ENCODE peak calls at places on chromosomes 4 and X, in four cellular contexts. D, S, B and Y are unnamed samples.

GRCh38 chrX:19682712-19683331 is 167.5 kb upstream of the MAP3K15 start:
- DNase-seq in D (no peak), S (peak), B (peak), Y (peak)

GRCh38 chr4:37822220-37822619 is 4.3 kb upstream of the PGM2 start:
- DNase-seq in D (no peak), S (no peak), B (no peak), Y (no peak)

GRCh38 chrX:16187024-16187698 is 19.9 kb downstream of the MAGEB17 start:
- DNase-seq in D (no peak), S (no peak), B (peak), Y (no peak)

GRCh38 chr4:158131037-158131436 is 41.8 kb downstream of the GASK1B start:
- DNase-seq in D (no peak), S (no peak), B (no peak), Y (no peak)

GRCh38 chrX:123731258-123731986 is 1.4 kb downstream of the THOC2 start:
- DNase-seq in D (no peak), S (no peak), B (peak), Y (no peak)

GRCh38 chr4:163165217-163166017 is 1.3 kb downstream of the NAF1 start:
- DNase-seq in D (no peak), S (no peak), B (peak), Y (no peak)

GRCh38 chrX:153416781-153417180 is 5.5 kb downstream of the ZFP92 start:
- DNase-seq in D (no peak), S (no peak), B (no peak), Y (no peak)

GRCh38 chr4:148649669-148650331 is 207.6 kb upstream of the NR3C2 start:
- DNase-seq in D (no peak), S (no peak), B (no peak), Y (no peak)

GRCh38 chr4:82517043-82517442 is 44.7 kb downstream of the TMEM150C start:
- DNase-seq in D (no peak), S (no peak), B (peak), Y (no peak)

GRCh38 chr4:62014982-62015739 is 815.0 kb downstream of the ADGRL3 start:
- DNase-seq in D (no peak), S (no peak), B (no peak), Y (no peak)

GRCh38 chrX:7109838-7110793 is 37.4 kb upstream of the STS start:
- DNase-seq in D (no peak), S (no peak), B (no peak), Y (no peak)

GRCh38 chrX:17860179-17860780 is 818 bp downstream of the RAI2 start:
- DNase-seq in D (no peak), S (no peak), B (peak), Y (no peak)

GRCh38 chrX:155215443-155216178 is 649 bp upstream of the VBP1 start:
- DNase-seq in D (no peak), S (no peak), B (no peak), Y (no peak)

GRCh38 chr4:22238742-22239141 is 277.1 kb downstream of the ADGRA3 start:
- DNase-seq in D (no peak), S (peak), B (no peak), Y (no peak)

GRCh38 chr4:144658908-144659307 is 13.0 kb downstream of the HHIP start:
- DNase-seq in D (no peak), S (no peak), B (no peak), Y (no peak)

GRCh38 chr4:153471691-153472080 is 5.5 kb downstream of the TMEM131L start:
- DNase-seq in D (no peak), S (no peak), B (no peak), Y (no peak)

GRCh38 chrX:67780694-67781109 is 236.9 kb downstream of the AR start:
- DNase-seq in D (no peak), S (no peak), B (peak), Y (no peak)

GRCh38 chr4:36081185-36081584 is 163.1 kb downstream of the ARAP2 start:
- DNase-seq in D (no peak), S (no peak), B (no peak), Y (no peak)

GRCh38 chrX:10158279-10158939 is 1.6 kb downstream of the CLCN4 start:
- DNase-seq in D (no peak), S (peak), B (peak), Y (peak)

GRCh38 chrX:47456080-47456479 is 26.9 kb downstream of the ZNF41 start:
- DNase-seq in D (no peak), S (no peak), B (no peak), Y (no peak)

GRCh38 chr4:106529348-106530033 is 160.9 kb upstream of the GIMD1 start:
- DNase-seq in D (no peak), S (no peak), B (no peak), Y (no peak)

GRCh38 chrX:77085372-77085771 is 361.8 kb upstream of the FGF16 start:
- DNase-seq in D (no peak), S (no peak), B (no peak), Y (no peak)

GRCh38 chr4:36341936-36342335 is 60.5 kb downstream of the DTHD1 start:
- DNase-seq in D (no peak), S (no peak), B (no peak), Y (no peak)

GRCh38 chr4:138111462-138112000 is 130.6 kb downstream of the SLC7A11 start:
- DNase-seq in D (peak), S (peak), B (peak), Y (no peak)

GRCh38 chr4:138908134-138908533 is 107.4 kb upstream of the NOCT start:
- DNase-seq in D (no peak), S (no peak), B (no peak), Y (no peak)

GRCh38 chr4:182089326-182089725 is 153.9 kb upstream of the TENM3 start:
- DNase-seq in D (no peak), S (no peak), B (no peak), Y (no peak)

GRCh38 chr4:180953572-180953971 is 1289.6 kb upstream of the TENM3 start:
- DNase-seq in D (no peak), S (peak), B (no peak), Y (no peak)

GRCh38 chr4:68907788-68908700 is 43.6 kb downstream of the UGT2A3 start:
- DNase-seq in D (no peak), S (no peak), B (no peak), Y (no peak)

GRCh38 chr4:68905598-68906237 is 45.9 kb downstream of the UGT2A3 start:
- DNase-seq in D (no peak), S (peak), B (no peak), Y (peak)

GRCh38 chr4:68907230-68907629 is 44.4 kb downstream of the UGT2A3 start:
- DNase-seq in D (no peak), S (no peak), B (no peak), Y (no peak)

GRCh38 chr4:68906238-68907137 is 45.1 kb downstream of the UGT2A3 start:
- DNase-seq in D (no peak), S (peak), B (no peak), Y (peak)

GRCh38 chr4:68904786-68905185 is 46.8 kb downstream of the UGT2A3 start:
- DNase-seq in D (no peak), S (peak), B (no peak), Y (no peak)
- H2BK12ac ChIP-seq in D (peak), S (no peak), B (no peak), Y (no peak)

DNA sequence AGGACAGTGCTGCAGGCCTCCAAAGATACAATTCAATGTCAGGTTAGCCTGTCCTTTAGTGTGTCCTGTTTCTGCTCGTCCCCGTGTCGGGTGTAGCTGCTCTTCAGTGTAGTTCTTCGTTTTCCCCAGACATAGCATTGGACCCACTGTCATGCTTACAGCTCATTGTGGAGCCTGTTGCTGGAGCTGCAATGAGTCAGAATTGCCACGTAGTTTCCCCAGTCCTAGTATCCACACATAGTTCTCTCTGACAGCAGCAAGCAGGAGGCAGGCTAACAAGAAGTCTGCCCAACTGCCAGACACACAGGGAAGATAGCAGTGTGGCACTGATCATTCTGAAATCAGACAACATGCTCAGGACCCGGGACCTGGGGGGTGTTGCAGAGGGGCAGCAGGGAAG is 49.2 kb downstream of the MOSPD2 start:
- DNase-seq in D (no peak), S (no peak), B (peak), Y (no peak)
- H2BK15ac ChIP-seq in D (no peak), S (no peak), B (no peak), Y (no peak)

GRCh38 chrX:49878834-49879655 is at the start of gene USP27X:
- DNase-seq in D (peak), S (peak), B (peak), Y (peak)
- H3K9ac ChIP-seq in D (no peak), S (peak), B (peak), Y (peak)

DNA sequence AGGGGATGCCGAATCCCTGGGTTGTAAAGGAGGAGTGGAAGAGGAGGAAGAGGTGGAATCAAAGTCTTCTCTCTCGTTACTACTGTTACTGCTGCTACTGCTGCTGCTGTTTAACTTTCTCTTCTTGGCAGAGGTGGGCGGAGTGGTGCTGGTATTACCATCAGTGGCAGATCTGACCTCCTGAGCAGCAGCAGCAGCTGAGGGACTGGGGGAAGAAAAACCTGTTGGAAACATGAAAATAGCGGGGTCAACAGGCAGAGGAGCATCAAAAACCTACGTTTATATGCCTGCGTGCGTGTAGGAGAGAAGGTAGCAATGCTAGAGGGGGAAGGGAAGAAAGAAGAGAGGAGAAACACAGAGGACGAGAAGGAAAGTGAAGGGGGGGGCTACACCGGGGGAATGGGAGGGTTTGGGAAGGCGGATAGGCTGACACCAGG is 339 bp downstream of the CUL4B start:
- DNase-seq in D (no peak), S (no peak), B (peak), Y (no peak)
- H2BK12ac ChIP-seq in D (peak), S (no peak), B (peak), Y (no peak)

GRCh38 chr4:4271912-4272311 is 18.0 kb downstream of the LYAR start:
- DNase-seq in D (no peak), S (no peak), B (peak), Y (no peak)
- H2BK15ac ChIP-seq in D (no peak), S (no peak), B (no peak), Y (no peak)